ENCODE peak calls at places on chromosome 5, in ten cellular contexts. F is mammary epithelial cell; X is KBM-7; I is neural progenitor cell; L is brain microvascular endothelial cell; M is left cardiac atrium; Y is astrocyte; T is activated CD8-positive, alpha-beta memory T cell treated with anti-CD3 and anti-CD28 coated beads for 4 hours; E is T-helper 1 cell; O is AG04450. N is an unnamed sample.

GRCh38 chr5:170151105-170151831 is 45.6 kb downstream of the FOXI1 start:
- DNase-seq in F (peak), X (no peak), I (no peak), L (peak), M (peak), Y (peak), T (no peak), E (no peak), O (no peak), N (peak)

GRCh38 chr5:151895660-151896040 is 29.0 kb downstream of the GLRA1 start:
- DNase-seq in F (no peak), X (no peak), I (no peak), L (peak), M (no peak), Y (peak), T (no peak), E (no peak), O (no peak), N (no peak)

GRCh38 chr5:1009359-1010180 is 968 bp downstream of the NKD2 start:
- DNase-seq in F (no peak), X (no peak), I (peak), L (no peak), M (peak), Y (no peak), T (no peak), E (no peak), O (no peak), N (no peak)

GRCh38 chr5:171295299-171295698 is 13.7 kb upstream of the TLX3 start:
- DNase-seq in F (no peak), X (no peak), I (no peak), L (peak), M (no peak), Y (peak), T (no peak), E (no peak), O (no peak), N (no peak)

GRCh38 chr5:25544652-25545249 is 900.0 kb upstream of the CDH10 start:
- DNase-seq in F (peak), X (peak), I (peak), L (no peak), M (no peak), Y (no peak), T (no peak), E (no peak), O (no peak), N (peak)

GRCh38 chr5:166845044-166845443 is 1446.4 kb upstream of the WWC1 start:
- DNase-seq in F (peak), X (no peak), I (peak), L (no peak), M (no peak), Y (peak), T (no peak), E (no peak), O (no peak), N (peak)

GRCh38 chr5:63820557-63820956 is 141.7 kb downstream of the HTR1A start:
- DNase-seq in F (no peak), X (no peak), I (no peak), L (no peak), M (no peak), Y (no peak), T (no peak), E (no peak), O (no peak), N (no peak)

GRCh38 chr5:172878585-172879433 is 44.8 kb downstream of the ERGIC1 start:
- DNase-seq in F (no peak), X (no peak), I (no peak), L (peak), M (no peak), Y (peak), T (no peak), E (no peak), O (no peak), N (no peak)

GRCh38 chr5:4698596-4698995 is 441.5 kb upstream of the ADAMTS16 start:
- DNase-seq in F (no peak), X (no peak), I (no peak), L (no peak), M (no peak), Y (no peak), T (no peak), E (no peak), O (no peak), N (no peak)

GRCh38 chr5:170743876-170744212 is 39.7 kb upstream of the GABRP start:
- DNase-seq in F (no peak), X (no peak), I (no peak), L (no peak), M (no peak), Y (no peak), T (no peak), E (no peak), O (no peak), N (no peak)

GRCh38 chr5:173745123-173745522 is 128.7 kb upstream of the BOD1 start:
- DNase-seq in F (no peak), X (peak), I (no peak), L (no peak), M (no peak), Y (no peak), T (no peak), E (no peak), O (no peak), N (no peak)

GRCh38 chr5:168295574-168296201 is 4.2 kb downstream of the WWC1 start:
- DNase-seq in F (peak), X (peak), I (peak), L (peak), M (no peak), Y (peak), T (no peak), E (no peak), O (peak), N (no peak)

GRCh38 chr5:318341-318897 is 3.1 kb upstream of the AHRR start:
- DNase-seq in F (peak), X (peak), I (no peak), L (peak), M (no peak), Y (peak), T (no peak), E (no peak), O (no peak), N (no peak)

GRCh38 chr5:132259061-132259851 is 1.8 kb downstream of the PDLIM4 start:
- DNase-seq in F (peak), X (no peak), I (peak), L (peak), M (peak), Y (peak), T (no peak), E (no peak), O (peak), N (no peak)

GRCh38 chr5:9343146-9343850 is 202.6 kb downstream of the SEMA5A start:
- DNase-seq in F (peak), X (no peak), I (no peak), L (peak), M (no peak), Y (peak), T (no peak), E (no peak), O (no peak), N (no peak)

GRCh38 chr5:139294372-139295165 is 1.0 kb downstream of the MATR3 start:
- DNase-seq in F (peak), X (peak), I (peak), L (peak), M (peak), Y (peak), T (peak), E (no peak), O (peak), N (no peak)

GRCh38 chr5:36181709-36182262 is 29.9 kb downstream of the SKP2 start:
- DNase-seq in F (no peak), X (no peak), I (no peak), L (no peak), M (no peak), Y (no peak), T (no peak), E (no peak), O (no peak), N (no peak)

GRCh38 chr5:33734541-33734940 is 157.2 kb downstream of the ADAMTS12 start:
- DNase-seq in F (no peak), X (no peak), I (peak), L (peak), M (no peak), Y (peak), T (no peak), E (no peak), O (no peak), N (no peak)

GRCh38 chr5:147179555-147180147 is 55.2 kb upstream of the STK32A start:
- DNase-seq in F (no peak), X (no peak), I (no peak), L (no peak), M (no peak), Y (no peak), T (no peak), E (no peak), O (no peak), N (no peak)

GRCh38 chr5:55903121-55903701 is 52.1 kb downstream of the IL31RA start:
- DNase-seq in F (peak), X (peak), I (no peak), L (peak), M (peak), Y (peak), T (peak), E (peak), O (no peak), N (no peak)

GRCh38 chr5:170737591-170737990 is 45.9 kb upstream of the GABRP start:
- DNase-seq in F (no peak), X (no peak), I (no peak), L (no peak), M (no peak), Y (no peak), T (no peak), E (no peak), O (no peak), N (no peak)

GRCh38 chr5:132800545-132800944 is 12.6 kb upstream of the SOWAHA start:
- DNase-seq in F (no peak), X (no peak), I (no peak), L (no peak), M (no peak), Y (no peak), T (no peak), E (no peak), O (no peak), N (no peak)

GRCh38 chr5:90557391-90557790 is 1.2 kb upstream of the ADGRV1 start:
- DNase-seq in F (no peak), X (no peak), I (peak), L (no peak), M (no peak), Y (no peak), T (no peak), E (no peak), O (no peak), N (no peak)

GRCh38 chr5:1003296-1003937 is 5.2 kb upstream of the NKD2 start:
- DNase-seq in F (peak), X (no peak), I (no peak), L (no peak), M (no peak), Y (no peak), T (no peak), E (no peak), O (no peak), N (peak)

GRCh38 chr5:64417390-64417789 is 88.4 kb upstream of the RGS7BP start:
- DNase-seq in F (peak), X (no peak), I (peak), L (no peak), M (no peak), Y (no peak), T (no peak), E (no peak), O (no peak), N (no peak)

GRCh38 chr5:135891280-135891679 is 4.4 kb downstream of the IL9 start:
- DNase-seq in F (no peak), X (no peak), I (no peak), L (no peak), M (no peak), Y (peak), T (no peak), E (no peak), O (no peak), N (no peak)

GRCh38 chr5:2740849-2741555 is 10.5 kb downstream of the IRX2 start:
- DNase-seq in F (peak), X (no peak), I (peak), L (no peak), M (no peak), Y (no peak), T (no peak), E (no peak), O (no peak), N (no peak)

GRCh38 chr5:135231289-135231688 is 167.7 kb downstream of the MACROH2A1 start:
- DNase-seq in F (no peak), X (no peak), I (no peak), L (no peak), M (no peak), Y (no peak), T (no peak), E (no peak), O (no peak), N (no peak)

GRCh38 chr5:132688536-132689409 is 15.0 kb downstream of the IL4 start:
- DNase-seq in F (no peak), X (peak), I (no peak), L (no peak), M (no peak), Y (no peak), T (no peak), E (no peak), O (no peak), N (no peak)

GRCh38 chr5:115948013-115948605 is 14.2 kb upstream of the LVRN start:
- DNase-seq in F (no peak), X (no peak), I (no peak), L (no peak), M (no peak), Y (no peak), T (no peak), E (no peak), O (no peak), N (no peak)

GRCh38 chr5:128667148-128667547 is 129.1 kb upstream of the FBN2 start:
- DNase-seq in F (no peak), X (no peak), I (peak), L (no peak), M (no peak), Y (no peak), T (no peak), E (no peak), O (no peak), N (no peak)

GRCh38 chr5:53418844-53419243 is 61.6 kb upstream of the FST start:
- DNase-seq in F (peak), X (no peak), I (no peak), L (peak), M (no peak), Y (peak), T (no peak), E (no peak), O (peak), N (peak)

GRCh38 chr5:155625897-155626543 is 612.5 kb downstream of the KIF4B start:
- DNase-seq in F (no peak), X (no peak), I (no peak), L (no peak), M (no peak), Y (no peak), T (no peak), E (no peak), O (no peak), N (no peak)

GRCh38 chr5:105836263-105836662 is 1834.5 kb downstream of the EFNA5 start:
- DNase-seq in F (no peak), X (no peak), I (no peak), L (peak), M (no peak), Y (no peak), T (no peak), E (no peak), O (peak), N (peak)

GRCh38 chr5:1380910-1381309 is 36.0 kb upstream of the CLPTM1L start:
- DNase-seq in F (no peak), X (no peak), I (no peak), L (no peak), M (no peak), Y (no peak), T (no peak), E (no peak), O (no peak), N (no peak)

GRCh38 chr5:149271717-149272558 is at the start of gene AFAP1L1:
- DNase-seq in F (peak), X (peak), I (peak), L (no peak), M (peak), Y (peak), T (no peak), E (no peak), O (no peak), N (no peak)

GRCh38 chr5:107476783-107477182 is 194.0 kb downstream of the EFNA5 start:
- DNase-seq in F (no peak), X (no peak), I (no peak), L (peak), M (no peak), Y (no peak), T (no peak), E (no peak), O (no peak), N (peak)

GRCh38 chr5:120873083-120873482 is 409.0 kb downstream of the PRR16 start:
- DNase-seq in F (no peak), X (no peak), I (no peak), L (no peak), M (no peak), Y (peak), T (no peak), E (no peak), O (no peak), N (peak)

N was measured in retinal pigment epithelial cell.